ENCODE peak calls at places on chromosome 7, in five cellular contexts. One of them, this sample, is unnamed.

GRCh38 chr7:150962743-150963399 is 15.2 kb downstream of the KCNH2 start:
- DNase-seq in G401: peak
- DNase-seq in iris pigment epithelial cell: peak
- DNase-seq in caudate nucleus: peak
- DNase-seq in effector CD4-positive, alpha-beta T cell: peak
- DNase-seq in this sample: peak

GRCh38 chr7:18995811-18996400 is 121.5 kb downstream of the TWIST1 start:
- DNase-seq in caudate nucleus: no peak
- DNase-seq in effector CD4-positive, alpha-beta T cell: no peak
- DNase-seq in G401: no peak
- DNase-seq in iris pigment epithelial cell: peak
- DNase-seq in this sample: no peak

GRCh38 chr7:22730921-22731654 is 4.1 kb downstream of the IL6 start:
- DNase-seq in iris pigment epithelial cell: peak
- DNase-seq in effector CD4-positive, alpha-beta T cell: no peak
- DNase-seq in caudate nucleus: no peak
- DNase-seq in G401: no peak
- DNase-seq in this sample: no peak

GRCh38 chr7:142006577-142006976 is 10.9 kb downstream of the MGAM start:
- DNase-seq in caudate nucleus: no peak
- DNase-seq in effector CD4-positive, alpha-beta T cell: no peak
- DNase-seq in G401: no peak
- DNase-seq in iris pigment epithelial cell: no peak
- DNase-seq in this sample: no peak

GRCh38 chr7:44378744-44379143 is 53.4 kb upstream of the CAMK2B start:
- DNase-seq in caudate nucleus: no peak
- DNase-seq in iris pigment epithelial cell: peak
- DNase-seq in effector CD4-positive, alpha-beta T cell: no peak
- DNase-seq in G401: no peak
- DNase-seq in this sample: no peak

GRCh38 chr7:22814261-22815208 is 8.1 kb downstream of the TOMM7 start:
- DNase-seq in G401: no peak
- DNase-seq in effector CD4-positive, alpha-beta T cell: no peak
- DNase-seq in caudate nucleus: no peak
- DNase-seq in iris pigment epithelial cell: peak
- DNase-seq in this sample: no peak

GRCh38 chr7:6027806-6028365 is 3.3 kb upstream of the ANKRD61 start:
- DNase-seq in G401: no peak
- DNase-seq in iris pigment epithelial cell: no peak
- DNase-seq in caudate nucleus: no peak
- DNase-seq in effector CD4-positive, alpha-beta T cell: no peak
- DNase-seq in this sample: no peak

GRCh38 chr7:54888736-54889082 is 129.7 kb upstream of the SEC61G start:
- DNase-seq in iris pigment epithelial cell: no peak
- DNase-seq in effector CD4-positive, alpha-beta T cell: no peak
- DNase-seq in G401: no peak
- DNase-seq in caudate nucleus: no peak
- DNase-seq in this sample: no peak